ENCODE peak calls at places on chromosome 1, in ten cellular contexts. One of them, this sample, is unnamed.

GRCh38 chr1:202692959-202693555 is 17.2 kb downstream of the SYT2 start:
- DNase-seq in HTR-8/SVneo: peak
- DNase-seq in brain microvascular endothelial cell: peak
- DNase-seq in PC-3: peak
- DNase-seq in NCI-H2081 treated with DMSO at 0.1 percent for 48 hours: no peak
- DNase-seq in posterior cingulate gyrus: no peak
- DNase-seq in NCI-H774: peak
- DNase-seq in foreskin keratinocyte: no peak
- DNase-seq in Daoy: peak
- DNase-seq in BE2C: peak
- DNase-seq in this sample: peak

GRCh38 chr1:230158422-230159291 is 91.6 kb downstream of the GALNT2 start:
- DNase-seq in NCI-H774: peak
- DNase-seq in Daoy: peak
- DNase-seq in brain microvascular endothelial cell: no peak
- DNase-seq in foreskin keratinocyte: no peak
- DNase-seq in PC-3: peak
- DNase-seq in HTR-8/SVneo: no peak
- DNase-seq in posterior cingulate gyrus: no peak
- DNase-seq in NCI-H2081 treated with DMSO at 0.1 percent for 48 hours: no peak
- DNase-seq in BE2C: peak
- DNase-seq in this sample: no peak

GRCh38 chr1:6941786-6942185 is 156.5 kb downstream of the CAMTA1 start:
- DNase-seq in BE2C: no peak
- DNase-seq in brain microvascular endothelial cell: no peak
- DNase-seq in NCI-H2081 treated with DMSO at 0.1 percent for 48 hours: no peak
- DNase-seq in NCI-H774: no peak
- DNase-seq in PC-3: no peak
- DNase-seq in HTR-8/SVneo: no peak
- DNase-seq in posterior cingulate gyrus: no peak
- DNase-seq in Daoy: no peak
- DNase-seq in foreskin keratinocyte: no peak
- DNase-seq in this sample: no peak

GRCh38 chr1:162292422-162292849 is 84.2 kb downstream of the SPATA46 start:
- DNase-seq in PC-3: no peak
- DNase-seq in NCI-H774: no peak
- DNase-seq in brain microvascular endothelial cell: peak
- DNase-seq in Daoy: no peak
- DNase-seq in BE2C: no peak
- DNase-seq in foreskin keratinocyte: peak
- DNase-seq in NCI-H2081 treated with DMSO at 0.1 percent for 48 hours: no peak
- DNase-seq in HTR-8/SVneo: no peak
- DNase-seq in posterior cingulate gyrus: no peak
- DNase-seq in this sample: no peak

GRCh38 chr1:19312782-19313635 is 883 bp downstream of the SLC66A1 start:
- DNase-seq in NCI-H774: no peak
- DNase-seq in NCI-H2081 treated with DMSO at 0.1 percent for 48 hours: no peak
- DNase-seq in HTR-8/SVneo: no peak
- DNase-seq in foreskin keratinocyte: no peak
- DNase-seq in BE2C: no peak
- DNase-seq in Daoy: no peak
- DNase-seq in brain microvascular endothelial cell: no peak
- DNase-seq in posterior cingulate gyrus: no peak
- DNase-seq in PC-3: no peak
- DNase-seq in this sample: no peak

GRCh38 chr1:152626688-152627087 is 3.8 kb upstream of the LCE3A start:
- DNase-seq in BE2C: no peak
- DNase-seq in posterior cingulate gyrus: no peak
- DNase-seq in NCI-H774: no peak
- DNase-seq in PC-3: no peak
- DNase-seq in Daoy: no peak
- DNase-seq in NCI-H2081 treated with DMSO at 0.1 percent for 48 hours: no peak
- DNase-seq in foreskin keratinocyte: peak
- DNase-seq in brain microvascular endothelial cell: no peak
- DNase-seq in HTR-8/SVneo: no peak
- DNase-seq in this sample: no peak

GRCh38 chr1:203327684-203328457 is 22.6 kb downstream of the BTG2 start:
- DNase-seq in NCI-H2081 treated with DMSO at 0.1 percent for 48 hours: peak
- DNase-seq in Daoy: peak
- DNase-seq in posterior cingulate gyrus: peak
- DNase-seq in NCI-H774: peak
- DNase-seq in BE2C: peak
- DNase-seq in foreskin keratinocyte: no peak
- DNase-seq in brain microvascular endothelial cell: peak
- DNase-seq in PC-3: peak
- DNase-seq in HTR-8/SVneo: no peak
- DNase-seq in this sample: peak

GRCh38 chr1:186828612-186829542 is at the start of gene PLA2G4A:
- DNase-seq in brain microvascular endothelial cell: peak
- DNase-seq in Daoy: peak
- DNase-seq in foreskin keratinocyte: peak
- DNase-seq in HTR-8/SVneo: peak
- DNase-seq in PC-3: peak
- DNase-seq in posterior cingulate gyrus: no peak
- DNase-seq in NCI-H2081 treated with DMSO at 0.1 percent for 48 hours: no peak
- DNase-seq in NCI-H774: no peak
- DNase-seq in BE2C: no peak
- DNase-seq in this sample: peak

GRCh38 chr1:147238053-147238902 is 4.2 kb upstream of the CHD1L start:
- DNase-seq in foreskin keratinocyte: no peak
- DNase-seq in BE2C: no peak
- DNase-seq in NCI-H774: peak
- DNase-seq in posterior cingulate gyrus: no peak
- DNase-seq in PC-3: peak
- DNase-seq in NCI-H2081 treated with DMSO at 0.1 percent for 48 hours: no peak
- DNase-seq in HTR-8/SVneo: no peak
- DNase-seq in Daoy: no peak
- DNase-seq in brain microvascular endothelial cell: no peak
- DNase-seq in this sample: no peak

GRCh38 chr1:33402234-33402633 is 28.7 kb downstream of the PHC2 start:
- DNase-seq in NCI-H2081 treated with DMSO at 0.1 percent for 48 hours: no peak
- DNase-seq in BE2C: no peak
- DNase-seq in HTR-8/SVneo: no peak
- DNase-seq in brain microvascular endothelial cell: no peak
- DNase-seq in NCI-H774: no peak
- DNase-seq in foreskin keratinocyte: no peak
- DNase-seq in posterior cingulate gyrus: no peak
- DNase-seq in PC-3: no peak
- DNase-seq in Daoy: no peak
- DNase-seq in this sample: no peak

GRCh38 chr1:223129229-223129851 is 13.7 kb downstream of the TLR5 start:
- DNase-seq in Daoy: peak
- DNase-seq in PC-3: no peak
- DNase-seq in BE2C: peak
- DNase-seq in brain microvascular endothelial cell: peak
- DNase-seq in posterior cingulate gyrus: peak
- DNase-seq in NCI-H774: no peak
- DNase-seq in HTR-8/SVneo: peak
- DNase-seq in NCI-H2081 treated with DMSO at 0.1 percent for 48 hours: no peak
- DNase-seq in foreskin keratinocyte: no peak
- DNase-seq in this sample: peak

GRCh38 chr1:91501527-91501859 is 842 bp downstream of the CDC7 start:
- DNase-seq in posterior cingulate gyrus: no peak
- DNase-seq in PC-3: no peak
- DNase-seq in NCI-H2081 treated with DMSO at 0.1 percent for 48 hours: peak
- DNase-seq in Daoy: peak
- DNase-seq in HTR-8/SVneo: peak
- DNase-seq in brain microvascular endothelial cell: peak
- DNase-seq in NCI-H774: peak
- DNase-seq in foreskin keratinocyte: no peak
- DNase-seq in BE2C: no peak
- DNase-seq in this sample: no peak

GRCh38 chr1:23980725-23981063 is 567 bp upstream of the SRSF10 start:
- DNase-seq in PC-3: peak
- DNase-seq in brain microvascular endothelial cell: peak
- DNase-seq in NCI-H774: peak
- DNase-seq in NCI-H2081 treated with DMSO at 0.1 percent for 48 hours: no peak
- DNase-seq in Daoy: peak
- DNase-seq in posterior cingulate gyrus: no peak
- DNase-seq in BE2C: peak
- DNase-seq in HTR-8/SVneo: peak
- DNase-seq in foreskin keratinocyte: no peak
- DNase-seq in this sample: peak

This sample was measured in NCI-H460.